ENCODE peak calls at places on chromosomes 2 and 18, in nine cellular contexts. Z, T, G, K, X, Y, E, H and Q are unnamed samples.

GRCh38 chr2:234254783-234255521 is 204.4 kb downstream of the SPP2 start:
- DNase-seq in X (no peak), G (no peak), K (no peak), T (no peak), H (no peak), Y (no peak), E (no peak), Z (no peak), Q (no peak)

GRCh38 chr2:121080013-121080772 is 204.8 kb downstream of the TFCP2L1 start:
- DNase-seq in Z (peak; percentile 61), X (peak; percentile 12), K (peak; percentile 78), G (peak; percentile 33), E (peak; percentile 60), Y (peak; percentile 23), H (peak; percentile 25), T (no peak), Q (peak; percentile 49)

GRCh38 chr2:54471221-54471711 is 15.1 kb downstream of the SPTBN1 start:
- DNase-seq in E (peak; percentile 30), H (no peak), G (no peak), T (no peak), X (no peak), Z (peak; percentile 67), Y (no peak), K (peak; percentile 92), Q (peak; percentile 64)

GRCh38 chr2:173649527-173650219 is 295.0 kb downstream of the CDCA7 start:
- DNase-seq in G (no peak), K (no peak), T (no peak), H (no peak), Z (no peak), E (no peak), Y (no peak), X (no peak), Q (no peak)

GRCh38 chr2:178190938-178191910 is 3.1 kb upstream of the OSBPL6 start:
- DNase-seq in G (no peak), X (peak; percentile 15), Z (no peak), Y (no peak), E (no peak), H (no peak), T (no peak), K (no peak), Q (peak; percentile 21)

GRCh38 chr18:12571617-12572016 is 86.3 kb downstream of the SPIRE1 start:
- DNase-seq in E (no peak), Y (no peak), K (no peak), T (no peak), X (no peak), H (no peak), G (no peak), Z (no peak), Q (no peak)

GRCh38 chr2:58974426-58974825 is 733.3 kb upstream of the FANCL start:
- DNase-seq in Y (no peak), K (no peak), H (no peak), E (no peak), X (no peak), G (no peak), T (no peak), Z (no peak), Q (no peak)

GRCh38 chr2:216298719-216299118 is 73.6 kb downstream of the MARCHF4 start:
- DNase-seq in X (no peak), Y (no peak), H (no peak), E (no peak), Z (peak; percentile 50), K (no peak), G (no peak), T (no peak), Q (peak; percentile 78)

GRCh38 chr2:10493075-10493635 is 45.0 kb upstream of the ODC1 start:
- DNase-seq in X (no peak), H (no peak), G (no peak), Y (no peak), K (peak; percentile 1), E (no peak), T (peak; percentile 62), Z (no peak), Q (no peak)

GRCh38 chr2:19349911-19350677 is 8.3 kb downstream of the OSR1 start:
- DNase-seq in Z (peak; percentile 72), G (no peak), H (peak; percentile 50), X (no peak), T (peak; percentile 37), E (peak; percentile 61), Y (peak; percentile 47), K (peak; percentile 68), Q (no peak)

GRCh38 chr2:144705328-144706245 is 185.7 kb upstream of the ZEB2 start:
- DNase-seq in H (no peak), K (no peak), G (no peak), Y (no peak), Z (no peak), X (no peak), E (no peak), T (no peak), Q (peak; percentile 64)

GRCh38 chr2:128451636-128452411 is 133.2 kb upstream of the HS6ST1 start:
- DNase-seq in T (no peak), G (no peak), H (no peak), E (no peak), X (no peak), Y (no peak), Z (no peak), K (peak; percentile 25), Q (no peak)